ENCODE peak calls at places on chromosome 9, in four cellular contexts. E, R, M and G are unnamed samples.

GRCh38 chr9:114460513-114461225 is 44.6 kb downstream of the WHRN start:
- DNase-seq in R (no peak), M (no peak), E (no peak), G (no peak)

GRCh38 chr9:95292226-95292625 is 25.3 kb downstream of the FANCC start:
- DNase-seq in E (no peak), M (no peak), R (no peak), G (no peak)

GRCh38 chr9:81071108-81071507 is 618.2 kb downstream of the TLE1 start:
- DNase-seq in R (no peak), M (no peak), E (no peak), G (no peak)

GRCh38 chr9:95060916-95061315 is 256.6 kb downstream of the FANCC start:
- DNase-seq in E (no peak), M (no peak), R (no peak), G (no peak)

GRCh38 chr9:94805585-94805984 is 79.1 kb downstream of the AOPEP start:
- DNase-seq in M (no peak), R (no peak), E (no peak), G (peak; percentile 82)

GRCh38 chr9:137630126-137630525 is 11.3 kb downstream of the EHMT1 start:
- DNase-seq in R (no peak), M (no peak), E (no peak), G (no peak)

GRCh38 chr9:33458444-33458843 is 11.1 kb upstream of the AQP3 start:
- DNase-seq in R (no peak), M (no peak), E (peak; percentile 20), G (peak; percentile 55)

GRCh38 chr9:134591573-134591981 is 50.0 kb upstream of the COL5A1 start:
- DNase-seq in M (no peak), R (no peak), E (no peak), G (no peak)

GRCh38 chr9:125649315-125649714 is 57.7 kb downstream of the MAPKAP1 start:
- DNase-seq in R (no peak), E (no peak), M (no peak), G (peak; percentile 51)

GRCh38 chr9:19931066-19931465 is 142.2 kb upstream of the SLC24A2 start:
- DNase-seq in E (no peak), M (no peak), R (no peak), G (no peak)

GRCh38 chr9:110591526-110591925 is 12.0 kb upstream of the SVEP1 start:
- DNase-seq in E (no peak), R (no peak), M (no peak), G (no peak)

GRCh38 chr9:109311281-109311680 is 9.6 kb downstream of the EPB41L4B start:
- DNase-seq in E (no peak), M (no peak), R (no peak), G (no peak)

GRCh38 chr9:31582071-31582470 is 802.4 kb upstream of the ACO1 start:
- DNase-seq in R (no peak), M (no peak), E (no peak), G (no peak)

GRCh38 chr9:114172981-114173833 is 17.9 kb downstream of the COL27A1 start:
- DNase-seq in M (no peak), E (peak; percentile 26), R (no peak), G (no peak)

GRCh38 chr9:120708526-120709224 is 5.6 kb downstream of the MEGF9 start:
- DNase-seq in M (no peak), E (no peak), R (no peak), G (no peak)

GRCh38 chr9:125604189-125604588 is 102.8 kb downstream of the MAPKAP1 start:
- DNase-seq in M (no peak), E (no peak), R (no peak), G (no peak)

GRCh38 chr9:122991370-122991830 is 42.1 kb upstream of the GPR21 start:
- DNase-seq in M (peak; percentile 53), R (no peak), E (peak; percentile 25), G (peak; percentile 38)

GRCh38 chr9:89153618-89154017 is 25.0 kb downstream of the SHC3 start:
- DNase-seq in R (no peak), M (no peak), E (no peak), G (peak; percentile 31)

GRCh38 chr9:21031091-21031817 is at the start of gene HACD4:
- DNase-seq in R (peak; percentile 70), M (no peak), E (no peak), G (peak; percentile 23)

GRCh38 chr9:34896112-34896511 is 62.0 kb upstream of the PHF24 start:
- DNase-seq in M (no peak), R (no peak), E (no peak), G (no peak)

GRCh38 chr9:77453857-77454647 is 194.1 kb downstream of the GNA14 start:
- DNase-seq in E (no peak), R (no peak), M (no peak), G (no peak)

GRCh38 chr9:2809692-2810423 is 34.0 kb downstream of the PUM3 start:
- DNase-seq in M (no peak), R (no peak), E (peak; percentile 89), G (peak; percentile 50)

GRCh38 chr9:116736406-116736805 is 49.3 kb downstream of the TRIM32 start:
- DNase-seq in R (no peak), M (no peak), E (no peak), G (no peak)

GRCh38 chr9:88818495-88819201 is 172.6 kb upstream of the S1PR3 start:
- DNase-seq in M (no peak), E (no peak), R (no peak), G (no peak)

GRCh38 chr9:132594412-132594811 is 12.0 kb downstream of the BARHL1 start:
- DNase-seq in M (no peak), R (no peak), E (no peak), G (no peak)

GRCh38 chr9:92035687-92036410 is 79.4 kb downstream of the SPTLC1 start:
- DNase-seq in R (no peak), M (no peak), E (no peak), G (no peak)

GRCh38 chr9:98916660-98917059 is 27.0 kb upstream of the COL15A1 start:
- DNase-seq in E (no peak), M (peak; percentile 84), R (peak; percentile 62), G (no peak)

GRCh38 chr9:123039617-123040219 is 6.3 kb downstream of the GPR21 start:
- DNase-seq in M (no peak), E (no peak), R (no peak), G (no peak)

GRCh38 chr9:83514767-83515166 is 23.4 kb downstream of the FRMD3 start:
- DNase-seq in E (no peak), M (no peak), R (no peak), G (no peak)

GRCh38 chr9:99357575-99357974 is 135.5 kb downstream of the SEC61B start:
- DNase-seq in R (no peak), E (no peak), M (no peak), G (no peak)

GRCh38 chr9:37917801-37918664 is 14.1 kb upstream of the SLC25A51 start:
- DNase-seq in M (no peak), R (no peak), E (no peak), G (no peak)

GRCh38 chr9:75950983-75951382 is 60.5 kb downstream of the PCSK5 start:
- DNase-seq in E (peak; percentile 46), R (no peak), M (no peak), G (peak; percentile 5)

DNA sequence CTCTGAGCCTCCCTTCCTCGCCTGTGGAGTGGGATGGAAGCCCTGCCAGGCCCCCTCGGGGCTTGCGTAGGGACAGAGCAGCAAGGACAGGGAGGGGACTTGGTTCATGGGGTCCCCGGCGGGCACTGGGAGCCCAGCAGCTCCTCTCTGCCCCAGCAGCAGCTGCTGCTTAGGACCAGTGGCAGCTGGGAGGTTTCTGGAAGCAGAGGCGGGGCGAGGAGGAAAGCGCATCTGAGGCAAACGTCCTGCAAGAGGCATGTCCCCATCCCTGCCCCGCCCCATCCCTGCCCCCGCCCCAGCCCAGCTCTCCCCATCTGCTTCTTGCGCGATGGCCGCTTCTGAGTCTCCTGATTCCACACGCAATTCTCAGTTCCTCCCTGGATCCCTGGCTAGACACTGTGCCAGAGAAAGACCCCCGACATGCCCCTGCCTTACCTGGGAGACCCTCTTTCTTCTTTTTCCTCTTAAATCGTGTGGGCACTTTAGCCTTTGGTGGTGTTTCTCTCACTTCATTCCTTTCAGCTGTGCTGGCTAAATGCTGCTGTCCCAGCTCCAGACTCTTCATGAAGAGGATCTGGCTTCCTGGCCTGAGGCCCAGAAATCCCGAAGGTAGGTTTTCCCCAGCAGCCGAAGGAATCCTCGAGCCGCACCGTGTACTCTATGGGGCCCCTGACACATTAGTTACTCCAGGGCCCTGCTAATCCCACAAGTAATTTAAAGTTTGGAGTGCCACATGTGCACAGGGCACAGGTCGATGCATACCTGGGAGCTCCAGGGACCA is 4.4 kb upstream of the OR2S2 start:
- DNase-seq in M (no peak), E (no peak), R (peak; percentile 29), G (no peak)
- TF ChIP-seq NR3C1 in M (no peak), E (no peak), R (no peak), G (no peak)

GRCh38 chr9:129379181-129379836 is 201.2 kb upstream of the IER5L start:
- DNase-seq in M (no peak), E (no peak), R (no peak), G (no peak)
- TF ChIP-seq NR3C1 in M (no peak), E (no peak), R (no peak), G (no peak)

GRCh38 chr9:16673171-16673570 is 197.3 kb downstream of the BNC2 start:
- DNase-seq in E (no peak), R (no peak), M (no peak), G (no peak)
- TF ChIP-seq NR3C1 in E (no peak), R (no peak), M (no peak), G (no peak)

DNA sequence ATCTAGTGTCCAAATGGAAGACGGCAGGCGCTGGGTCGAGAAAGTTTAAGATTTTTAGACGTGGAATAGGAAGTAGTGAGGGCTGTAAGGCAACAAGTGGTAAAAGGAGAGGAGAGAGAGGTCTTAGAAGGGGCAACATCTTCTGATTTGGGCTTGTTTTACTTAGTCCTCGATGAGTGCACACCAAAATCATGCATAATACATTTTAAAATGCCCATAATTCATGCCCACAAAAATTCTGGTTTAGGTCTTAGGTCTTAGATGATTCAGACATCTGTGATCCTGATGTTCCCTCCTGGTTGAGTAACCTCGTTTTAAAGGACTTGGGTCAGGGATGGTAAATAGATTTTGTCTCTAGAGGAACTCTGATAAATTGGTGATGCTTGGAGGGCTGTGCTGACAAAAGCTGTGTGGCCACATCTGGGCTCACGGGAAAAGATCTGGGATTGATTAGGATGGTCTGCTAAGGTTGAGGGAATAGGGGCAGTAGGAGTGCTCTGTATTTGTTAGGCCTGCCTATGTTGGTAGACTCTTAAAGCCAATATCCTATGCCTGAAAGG is 476.3 kb downstream of the CCDC171 start:
- DNase-seq in E (no peak), R (no peak), M (no peak), G (no peak)
- TF ChIP-seq NR3C1 in E (no peak), R (no peak), M (no peak), G (no peak)

GRCh38 chr9:127458921-127459320 is 7.6 kb downstream of the LRSAM1 start:
- DNase-seq in R (no peak), M (no peak), E (no peak), G (no peak)
- TF ChIP-seq NR3C1 in R (no peak), M (no peak), E (no peak), G (no peak)